ENCODE peak calls at places on chromosome 7, in four cellular contexts. Q is OCI-LY7, S is SK-N-SH, B is heart right ventricle. M is an unnamed sample.

GRCh38 chr7:16668049-16668858 is 22.3 kb downstream of the BZW2 start:
- DNase-seq in Q (no peak), B (peak; percentile 33), S (peak; percentile 54), M (no peak)

GRCh38 chr7:55546826-55547225 is 25.5 kb downstream of the VOPP1 start:
- DNase-seq in B (peak; percentile 63), Q (no peak), S (peak; percentile 66), M (no peak)

GRCh38 chr7:110762514-110762913 is 328.4 kb upstream of the LRRN3 start:
- DNase-seq in B (no peak), S (no peak), Q (no peak), M (no peak)

GRCh38 chr7:92834661-92835139 is 1.7 kb downstream of the CDK6 start:
- DNase-seq in Q (no peak), S (peak; percentile 62), B (peak; percentile 20), M (peak; percentile 45)

GRCh38 chr7:18125536-18125935 is 97.9 kb upstream of the PRPS1L1 start:
- DNase-seq in Q (no peak), S (no peak), B (no peak), M (no peak)

GRCh38 chr7:38746438-38746837 is 115.3 kb upstream of the AMPH start:
- DNase-seq in Q (no peak), S (no peak), B (no peak), M (no peak)

GRCh38 chr7:52547301-52547920 is 488.0 kb upstream of the POM121L12 start:
- DNase-seq in Q (no peak), B (no peak), S (no peak), M (no peak)

GRCh38 chr7:17370901-17371550 is 72.6 kb downstream of the AHR start:
- DNase-seq in B (no peak), S (no peak), Q (no peak), M (no peak)

GRCh38 chr7:112462236-112462635 is 12.0 kb downstream of the IFRD1 start:
- DNase-seq in Q (no peak), S (no peak), B (no peak), M (no peak)

GRCh38 chr7:94923412-94923811 is 16.0 kb downstream of the PPP1R9A start:
- DNase-seq in S (no peak), Q (peak; percentile 38), B (no peak), M (no peak)

GRCh38 chr7:152968003-152968402 is 208.5 kb downstream of the ACTR3B start:
- DNase-seq in S (no peak), Q (no peak), B (no peak), M (no peak)

GRCh38 chr7:28768577-28769147 is 189.5 kb downstream of the TRIL start:
- DNase-seq in Q (no peak), S (no peak), B (no peak), M (no peak)

GRCh38 chr7:25031432-25031831 is 51.5 kb upstream of the OSBPL3 start:
- DNase-seq in S (no peak), B (no peak), Q (no peak), M (no peak)

GRCh38 chr7:134643131-134643530 is 3.5 kb upstream of the BPGM start:
- DNase-seq in S (no peak), Q (no peak), B (no peak), M (no peak)

GRCh38 chr7:20514364-20514763 is 101.1 kb upstream of the ABCB5 start:
- DNase-seq in B (no peak), Q (no peak), S (peak; percentile 58), M (no peak)

GRCh38 chr7:96397936-96398596 is 76.2 kb upstream of the SLC25A13 start:
- DNase-seq in S (no peak), Q (no peak), B (no peak), M (no peak)

DNA sequence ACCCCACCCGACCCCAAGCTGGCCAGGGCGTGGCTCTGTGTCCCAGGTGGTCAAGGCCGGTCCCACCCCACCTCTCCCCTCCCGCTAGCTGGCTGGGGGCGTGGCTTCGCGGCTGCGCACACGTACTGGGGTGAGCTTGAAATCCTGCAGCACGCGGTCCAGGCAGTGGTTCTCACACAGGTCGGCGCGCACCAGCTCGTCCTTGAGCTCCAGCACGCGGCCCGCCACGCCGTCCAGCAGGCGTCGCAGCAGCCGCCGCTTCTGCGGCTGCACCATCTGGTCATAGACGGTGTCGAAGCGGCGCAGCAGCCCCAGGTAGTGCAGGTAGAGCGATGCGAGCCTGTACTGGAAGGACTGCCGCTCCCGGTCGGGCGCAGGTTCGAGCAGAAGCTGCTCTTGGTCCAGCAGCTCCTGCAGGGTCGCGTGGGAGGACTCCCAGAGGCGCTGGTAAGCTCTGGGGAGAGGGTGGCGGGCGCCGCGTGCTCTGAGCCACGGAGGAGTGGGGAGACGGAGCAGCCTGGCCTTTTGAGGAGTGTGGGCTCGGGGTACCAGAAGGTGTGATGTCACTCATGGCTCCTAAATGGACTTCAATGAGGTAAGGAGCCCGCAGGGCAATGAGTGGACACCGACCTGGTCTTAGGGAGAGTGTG is 5.8 kb downstream of the H2BK1 start:
- DNase-seq in S (peak; percentile 48), B (no peak), Q (no peak), M (no peak)
- TF ChIP-seq CTCF in S (peak; percentile 10), B (no peak), Q (no peak), M (no peak)

DNA sequence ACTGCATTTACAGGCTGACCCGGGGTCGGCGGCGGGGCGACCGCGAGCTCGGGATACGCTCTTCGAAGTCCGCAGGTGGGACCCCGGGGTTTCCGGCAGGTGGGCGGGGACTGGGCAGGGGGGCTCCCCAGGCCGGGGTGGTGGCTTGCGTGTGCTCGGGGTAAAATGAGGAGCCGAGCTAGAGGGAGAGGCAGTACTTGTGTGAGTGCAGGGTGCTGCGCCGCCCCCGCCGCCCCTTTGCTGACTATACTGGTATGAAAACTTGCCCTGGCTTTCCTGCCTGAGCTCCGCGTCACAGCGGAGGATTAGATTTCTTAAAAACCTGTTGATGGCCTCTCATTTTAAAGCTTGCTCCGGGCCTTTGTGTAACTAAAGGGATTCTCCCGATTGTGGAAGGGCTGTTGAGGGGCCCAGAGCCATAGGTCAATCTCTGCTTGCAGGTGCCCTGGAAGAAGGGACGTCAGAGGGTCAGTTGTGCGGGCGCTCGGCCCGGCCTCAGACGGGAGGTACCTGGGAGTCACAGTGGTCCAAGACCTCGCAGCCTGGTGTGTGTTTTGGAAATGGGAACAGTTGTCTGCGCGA is 488 bp downstream of the ARMC10 start:
- DNase-seq in Q (peak; percentile 74), B (peak; percentile 49), S (peak; percentile 89), M (peak; percentile 87)
- TF ChIP-seq CTCF in Q (no peak), B (no peak), S (no peak), M (no peak)

GRCh38 chr7:4765776-4766490 is 9.5 kb upstream of the AP5Z1 start:
- DNase-seq in B (no peak), S (no peak), Q (no peak), M (no peak)
- TF ChIP-seq CTCF in B (no peak), S (peak; percentile 22), Q (peak; percentile 59), M (no peak)

DNA sequence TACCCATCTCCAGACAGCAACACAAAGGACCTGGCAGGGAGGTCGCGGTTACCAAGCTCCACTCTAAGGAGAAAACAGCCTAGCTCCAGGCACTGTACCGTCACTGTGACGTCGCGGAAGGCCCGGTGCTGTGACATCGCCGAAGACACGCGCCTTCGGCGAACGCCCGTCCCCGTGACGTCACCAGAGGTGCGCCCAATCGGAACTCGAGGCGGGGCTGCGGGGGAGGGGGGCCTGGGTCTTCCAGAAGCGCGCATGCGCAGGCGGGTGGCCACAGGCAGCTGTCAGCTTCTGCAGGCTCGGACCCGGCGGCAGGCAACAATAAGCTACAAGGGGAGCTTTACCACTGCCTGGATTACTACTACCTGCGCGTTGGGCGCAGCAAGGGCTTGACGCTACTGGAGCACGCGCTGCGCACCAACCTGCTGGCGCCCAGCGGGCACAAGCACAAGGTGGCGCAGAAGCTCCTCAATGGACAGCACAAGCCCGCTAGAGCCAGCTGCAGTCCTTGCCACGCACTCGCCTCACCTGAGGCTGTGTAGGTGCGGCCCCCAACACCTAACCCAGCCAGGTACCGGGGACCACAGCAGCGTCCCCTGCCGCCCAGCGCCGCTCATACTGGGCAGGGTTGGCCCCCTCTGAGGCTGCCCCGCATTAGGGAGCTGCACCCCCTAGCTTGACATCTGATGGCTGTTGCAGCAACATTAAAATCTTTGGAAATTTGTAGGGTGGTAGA is 208.4 kb downstream of the TPST1 start:
- DNase-seq in S (peak; percentile 100), Q (peak; percentile 56), B (peak; percentile 83), M (peak; percentile 88)
- TF ChIP-seq CTCF in S (peak; percentile 63), Q (peak; percentile 64), B (no peak), M (peak; percentile 14)